ENCODE peak calls at places on chromosomes 4 and X, in four cellular contexts. U is K562, P is GM12891, D is H1. R is an unnamed sample.

GRCh38 chr4:18285357-18285756 is 263.8 kb upstream of the LCORL start:
- DNase-seq in U (no peak), P (no peak), D (no peak), R (no peak)

GRCh38 chr4:143743591-143743990 is 43.1 kb upstream of the FREM3 start:
- DNase-seq in U (no peak), P (no peak), D (no peak), R (no peak)

GRCh38 chr4:103718993-103719319 is 829 bp downstream of the TACR3 start:
- DNase-seq in U (no peak), P (no peak), D (no peak), R (no peak)

GRCh38 chrX:150680974-150681373 is 12.2 kb upstream of the MTMR1 start:
- DNase-seq in U (peak), P (no peak), D (no peak), R (no peak)

GRCh38 chr4:106266201-106266600 is 49.8 kb downstream of the TBCK start:
- DNase-seq in U (peak), P (no peak), D (no peak), R (no peak)

GRCh38 chr4:113368056-113368455 is 318.6 kb downstream of the ANK2 start:
- DNase-seq in U (no peak), P (no peak), D (no peak), R (no peak)

GRCh38 chrX:100319716-100320115 is 90.4 kb downstream of the PCDH19 start:
- DNase-seq in U (no peak), P (no peak), D (no peak), R (no peak)

GRCh38 chrX:97199501-97199900 is 315.8 kb downstream of the RPA4 start:
- DNase-seq in U (no peak), P (no peak), D (no peak), R (no peak)

GRCh38 chr4:112348488-112349158 is 51.5 kb downstream of the ALPK1 start:
- DNase-seq in U (peak), P (no peak), D (peak), R (no peak)

GRCh38 chr4:23890369-23891063 is 669 bp upstream of the PPARGC1A start:
- DNase-seq in U (no peak), P (no peak), D (no peak), R (no peak)

GRCh38 chr4:23888421-23889319 is 1.2 kb downstream of the PPARGC1A start:
- DNase-seq in U (no peak), P (no peak), D (no peak), R (no peak)

GRCh38 chr4:23889368-23889767 is 479 bp downstream of the PPARGC1A start:
- DNase-seq in U (no peak), P (no peak), D (no peak), R (no peak)

GRCh38 chr4:23891064-23891421 is 1.2 kb upstream of the PPARGC1A start:
- DNase-seq in U (no peak), P (no peak), D (no peak), R (no peak)

DNA sequence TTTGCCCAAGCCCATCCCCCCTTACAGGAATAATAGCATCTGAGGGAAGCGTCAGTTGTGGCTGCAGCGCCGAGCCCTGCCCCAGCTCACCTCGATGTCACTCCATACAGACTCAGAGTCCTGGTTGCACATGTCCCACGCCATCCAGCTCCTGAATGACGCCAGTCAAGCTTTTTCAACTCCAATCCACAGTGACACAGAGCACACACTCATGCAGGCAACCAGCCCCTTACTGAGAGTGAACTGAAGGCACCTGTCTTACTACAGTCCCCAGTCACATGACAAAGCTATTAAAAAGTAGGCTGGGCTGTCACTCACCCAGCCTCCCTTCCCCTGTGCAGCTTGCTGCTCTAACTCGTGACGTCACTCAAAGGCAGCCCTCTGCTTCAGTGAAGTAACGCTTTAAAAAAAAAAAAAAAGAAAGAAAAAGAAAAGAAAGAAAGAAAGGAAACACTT is at the start of gene PPARGC1A:
- DNase-seq in U (no peak), P (no peak), D (no peak), R (no peak)
- TF ChIP-seq POLR2AphosphoS5 in U (no peak), P (no peak), D (no peak), R (no peak)

GRCh38 chr4:149706942-149707341 is 108.7 kb downstream of the IQCM start:
- DNase-seq in U (no peak), P (no peak), D (no peak), R (no peak)
- TF ChIP-seq TAF1 in U (no peak), P (no peak), D (no peak), R (no peak)

DNA sequence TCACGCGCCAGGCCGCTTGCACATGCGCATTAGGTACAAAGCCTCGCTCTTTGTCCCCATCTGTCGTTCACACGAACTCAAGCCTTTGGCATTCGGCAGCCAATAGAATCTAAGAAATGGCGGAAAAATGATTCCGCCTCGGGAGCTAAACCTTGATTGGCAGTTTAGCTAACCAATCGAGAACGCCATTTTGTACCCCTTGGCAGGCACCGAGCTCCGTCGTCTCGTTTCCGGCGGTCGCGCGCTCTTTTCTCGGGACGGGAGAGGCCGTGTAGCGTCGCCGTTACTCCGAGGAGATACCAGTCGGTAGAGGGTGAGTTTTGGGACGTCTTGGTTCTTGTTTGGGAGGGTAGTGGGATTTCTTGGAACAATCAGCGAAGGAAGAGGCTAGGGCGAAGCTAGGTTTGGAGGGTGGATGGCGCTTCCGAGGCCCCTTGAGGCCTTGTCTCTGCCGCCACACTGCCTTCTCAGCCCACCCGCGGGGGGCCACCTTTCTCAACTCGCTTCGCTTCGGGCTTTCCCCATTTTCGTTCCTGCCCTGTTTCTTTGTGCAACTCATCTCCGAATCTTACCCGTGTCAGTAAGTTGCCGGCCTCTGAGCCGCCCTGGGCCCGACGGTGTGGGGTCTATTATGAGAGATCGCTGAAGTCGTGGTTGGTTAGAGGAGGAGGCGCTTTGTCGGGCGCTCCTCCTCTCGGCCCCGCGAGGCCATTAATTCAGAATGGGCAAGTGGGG is at the start of gene NONO:
- DNase-seq in U (peak), P (peak), D (peak), R (peak)
- TF ChIP-seq POLR2A in U (peak), P (no peak), D (peak), R (peak)

GRCh38 chr4:124121511-124121934 is 591.0 kb downstream of the ANKRD50 start:
- DNase-seq in U (no peak), P (no peak), D (no peak), R (no peak)

GRCh38 chr4:124118061-124118460 is 594.5 kb downstream of the ANKRD50 start:
- DNase-seq in U (no peak), P (no peak), D (no peak), R (no peak)

GRCh38 chr4:124123181-124123580 is 589.4 kb downstream of the ANKRD50 start:
- DNase-seq in U (no peak), P (no peak), D (no peak), R (no peak)
- TF ChIP-seq POLR2AphosphoS5 in U (no peak), P (no peak), D (no peak), R (no peak)

DNA sequence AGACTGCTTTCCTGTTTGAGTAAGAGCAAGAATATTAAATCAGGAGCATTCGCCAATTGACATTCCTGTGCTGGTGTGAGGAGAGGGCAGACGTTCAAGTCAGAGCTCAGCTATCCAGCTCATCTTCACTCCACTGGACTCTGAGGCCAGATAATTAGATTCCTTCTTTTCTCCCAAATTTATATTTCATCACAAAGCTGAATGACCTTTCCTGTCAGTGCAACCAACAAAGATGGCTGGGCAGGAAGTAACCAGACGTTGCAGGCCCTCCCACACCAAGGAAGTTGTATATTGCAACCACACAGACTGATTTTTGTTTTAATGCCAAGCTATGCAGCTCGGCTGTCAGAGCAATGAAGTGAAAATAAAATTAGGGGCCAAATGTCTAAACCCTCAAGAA is 578.8 kb upstream of the FAT1 start:
- DNase-seq in U (no peak), P (no peak), D (no peak), R (no peak)
- TF ChIP-seq TAF1 in U (no peak), P (no peak), D (no peak), R (no peak)

GRCh38 chr4:37685726-37686372 is 327 bp downstream of the RELL1 start:
- DNase-seq in U (peak), P (no peak), D (no peak), R (peak)
- TF ChIP-seq POLR2A in U (peak), P (peak), D (peak), R (peak)

GRCh38 chr4:47619691-47620090 is 134.6 kb downstream of the ATP10D start:
- DNase-seq in U (no peak), P (no peak), D (no peak), R (no peak)
- TF ChIP-seq POLR2AphosphoS5 in U (no peak), P (no peak), D (no peak), R (no peak)

DNA sequence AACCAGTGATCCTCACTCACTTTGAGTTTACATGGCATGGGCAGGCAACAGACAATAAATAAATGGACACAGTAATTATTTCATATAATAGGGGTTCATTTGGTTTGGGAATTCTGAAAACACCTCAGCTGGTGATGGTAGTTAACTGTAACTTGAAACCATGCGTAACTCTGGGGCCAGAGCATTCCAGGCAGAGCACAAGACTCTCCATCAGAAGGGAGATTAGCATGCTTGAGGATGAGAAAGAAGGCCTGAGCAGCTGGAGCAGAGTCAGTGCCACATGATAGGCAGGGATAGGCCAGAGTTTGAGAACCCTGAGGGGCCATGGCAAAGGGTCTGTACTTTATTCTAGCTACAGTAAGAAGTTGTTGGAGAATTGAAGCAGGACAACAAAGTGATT is 56.3 kb upstream of the CXCL8 start:
- DNase-seq in U (no peak), P (no peak), D (no peak), R (no peak)
- TF ChIP-seq TAF1 in U (no peak), P (no peak), D (no peak), R (no peak)

R was measured in GM12892.